ENCODE peak calls at places on chromosomes 13 and 19, in seven cellular contexts. I is neural progenitor cell, Q is heart right ventricle, Z is mammary epithelial cell, H is cardiac muscle cell, F is thoracic aorta, Y is right lobe of liver. U is an unnamed sample.

GRCh38 chr13:46126552-46127171 is 21.8 kb upstream of the CPB2 start:
- DNase-seq in I (peak; percentile 84), Q (peak; percentile 45), Z (peak; percentile 74), H (peak; percentile 85), F (no peak), Y (peak; percentile 71), U (peak; percentile 41)

GRCh38 chr13:42930136-42930535 is 61.9 kb downstream of the EPSTI1 start:
- DNase-seq in I (no peak), Q (no peak), Z (no peak), H (no peak), F (no peak), Y (no peak), U (no peak)

GRCh38 chr19:39498262-39499081 is at the start of gene DLL3:
- DNase-seq in I (peak; percentile 34), Q (no peak), Z (peak; percentile 10), H (peak; percentile 22), F (no peak), Y (no peak), U (no peak)

GRCh38 chr13:35179494-35179893 is 237.4 kb downstream of the NBEA start:
- DNase-seq in I (no peak), Q (no peak), Z (peak; percentile 26), H (peak; percentile 2), F (no peak), Y (no peak), U (no peak)

GRCh38 chr13:103805771-103806170 is 739.6 kb upstream of the SLC10A2 start:
- DNase-seq in I (no peak), Q (no peak), Z (no peak), H (peak; percentile 55), F (no peak), Y (no peak), U (no peak)

GRCh38 chr19:17281391-17282304 is at the start of gene ANKLE1:
- DNase-seq in I (peak; percentile 54), Q (no peak), Z (no peak), H (peak; percentile 50), F (no peak), Y (peak; percentile 44), U (no peak)

GRCh38 chr13:93900735-93901134 is 578.7 kb downstream of the DCT start:
- DNase-seq in I (no peak), Q (no peak), Z (no peak), H (no peak), F (no peak), Y (no peak), U (no peak)

GRCh38 chr13:94079876-94080275 is 399.6 kb downstream of the DCT start:
- DNase-seq in I (no peak), Q (no peak), Z (no peak), H (no peak), F (no peak), Y (no peak), U (no peak)

GRCh38 chr19:52248256-52248655 is 21.1 kb upstream of the ZNF766 start:
- DNase-seq in I (peak; percentile 54), Q (peak; percentile 38), Z (peak; percentile 42), H (peak; percentile 68), F (no peak), Y (peak; percentile 43), U (peak; percentile 79)

GRCh38 chr13:83499286-83499685 is 383.0 kb downstream of the SLITRK1 start:
- DNase-seq in I (no peak), Q (no peak), Z (no peak), H (no peak), F (no peak), Y (no peak), U (no peak)

GRCh38 chr19:12952488-12953455 is 4.3 kb downstream of the GADD45GIP1 start:
- DNase-seq in I (no peak), Q (peak; percentile 35), Z (no peak), H (no peak), F (peak; percentile 40), Y (no peak), U (no peak)

GRCh38 chr13:95898256-95898655 is 154.9 kb downstream of the UGGT2 start:
- DNase-seq in I (no peak), Q (no peak), Z (peak; percentile 11), H (no peak), F (no peak), Y (no peak), U (no peak)

GRCh38 chr13:70098669-70099068 is 9.0 kb upstream of the ATXN8OS start:
- DNase-seq in I (no peak), Q (no peak), Z (no peak), H (peak; percentile 14), F (no peak), Y (no peak), U (no peak)

GRCh38 chr19:13102666-13103584 is at the start of gene LYL1:
- DNase-seq in I (peak; percentile 83), Q (peak; percentile 91), Z (no peak), H (peak; percentile 89), F (no peak), Y (peak; percentile 91), U (peak; percentile 76)

GRCh38 chr19:10575011-10575716 is 6.4 kb upstream of the CDKN2D start:
- DNase-seq in I (no peak), Q (no peak), Z (no peak), H (no peak), F (no peak), Y (no peak), U (no peak)

GRCh38 chr19:27974082-27974513 is 1238.9 kb downstream of the UQCRFS1 start:
- DNase-seq in I (peak; percentile 70), Q (no peak), Z (no peak), H (peak; percentile 63), F (no peak), Y (peak; percentile 25), U (no peak)

GRCh38 chr13:42533336-42533591 is 40.7 kb upstream of the TNFSF11 start:
- DNase-seq in I (no peak), Q (no peak), Z (no peak), H (no peak), F (no peak), Y (no peak), U (no peak)

GRCh38 chr13:62327367-62327766 is 911.7 kb upstream of the PCDH20 start:
- DNase-seq in I (no peak), Q (no peak), Z (no peak), H (no peak), F (no peak), Y (no peak), U (no peak)

GRCh38 chr13:65914707-65915106 is 1315.4 kb downstream of the PCDH9 start:
- DNase-seq in I (no peak), Q (no peak), Z (no peak), H (no peak), F (no peak), Y (no peak), U (no peak)

GRCh38 chr13:109787135-109787954 is 962 bp upstream of the IRS2 start:
- DNase-seq in I (peak; percentile 84), Q (peak; percentile 28), Z (peak; percentile 49), H (peak; percentile 77), F (no peak), Y (peak; percentile 52), U (peak; percentile 31)

GRCh38 chr19:22545751-22546150 is 88.4 kb upstream of the ZNF492 start:
- DNase-seq in I (peak; percentile 7), Q (peak; percentile 30), Z (peak; percentile 5), H (no peak), F (no peak), Y (peak; percentile 43), U (no peak)

GRCh38 chr19:6099633-6100032 is 10.7 kb downstream of the RFX2 start:
- DNase-seq in I (no peak), Q (no peak), Z (no peak), H (peak; percentile 55), F (no peak), Y (no peak), U (no peak)

GRCh38 chr19:5075603-5076002 is 106.7 kb downstream of the KDM4B start:
- DNase-seq in I (no peak), Q (no peak), Z (no peak), H (no peak), F (no peak), Y (no peak), U (no peak)

GRCh38 chr19:18437481-18438330 is at the start of gene ISYNA1:
- DNase-seq in I (peak; percentile 85), Q (peak; percentile 69), Z (no peak), H (peak; percentile 75), F (no peak), Y (no peak), U (peak; percentile 76)

GRCh38 chr13:80341098-80341701 is at the start of gene SPRY2:
- DNase-seq in I (peak; percentile 97), Q (peak; percentile 94), Z (peak; percentile 93), H (peak; percentile 97), F (peak; percentile 91), Y (peak; percentile 94), U (peak; percentile 96)

DNA sequence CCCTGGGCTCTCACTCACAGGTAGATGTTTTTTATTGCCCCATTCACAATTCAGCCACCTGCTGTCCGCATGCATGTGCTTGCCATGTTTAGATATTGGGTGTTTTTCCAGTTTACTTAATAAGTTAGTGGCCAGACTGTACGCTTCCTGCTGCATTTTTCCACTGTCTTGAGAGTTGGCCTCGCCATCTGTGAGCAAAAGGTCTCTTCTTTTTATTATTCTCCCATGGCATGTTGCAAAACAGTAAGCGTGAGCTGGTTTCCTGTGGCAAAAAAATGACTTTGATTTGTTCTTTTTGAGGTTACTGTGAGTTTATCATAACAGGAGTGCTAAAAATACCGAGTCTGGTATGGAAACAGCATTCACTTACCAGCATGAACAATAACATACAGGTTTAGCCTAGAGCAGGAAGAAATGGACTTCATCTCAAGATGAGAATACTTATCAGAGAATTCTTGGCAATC is 46.0 kb downstream of the SAE1 start:
- DNase-seq in I (no peak), Q (peak; percentile 16), Z (peak; percentile 74), H (no peak), F (no peak), Y (no peak), U (no peak)
- H3K4me3 ChIP-seq in I (no peak overlapping the region), Q (no peak overlapping the region), Z (no peak overlapping the region), H (no peak overlapping the region), F (peak overlapping the region; percentile 6), Y (no peak overlapping the region), U (no peak overlapping the region)

GRCh38 chr19:47105874-47106273 is 7.7 kb downstream of the ZC3H4 start:
- DNase-seq in I (no peak), Q (no peak), Z (no peak), H (no peak), F (no peak), Y (no peak), U (peak; percentile 0)
- H3K27ac ChIP-seq in I (no peak overlapping the region), Q (no peak overlapping the region), Z (no peak overlapping the region), H (peak overlapping the region; percentile 64), F (peak overlapping the region; percentile 100), Y (no peak overlapping the region), U (peak overlapping the region; percentile 100)

DNA sequence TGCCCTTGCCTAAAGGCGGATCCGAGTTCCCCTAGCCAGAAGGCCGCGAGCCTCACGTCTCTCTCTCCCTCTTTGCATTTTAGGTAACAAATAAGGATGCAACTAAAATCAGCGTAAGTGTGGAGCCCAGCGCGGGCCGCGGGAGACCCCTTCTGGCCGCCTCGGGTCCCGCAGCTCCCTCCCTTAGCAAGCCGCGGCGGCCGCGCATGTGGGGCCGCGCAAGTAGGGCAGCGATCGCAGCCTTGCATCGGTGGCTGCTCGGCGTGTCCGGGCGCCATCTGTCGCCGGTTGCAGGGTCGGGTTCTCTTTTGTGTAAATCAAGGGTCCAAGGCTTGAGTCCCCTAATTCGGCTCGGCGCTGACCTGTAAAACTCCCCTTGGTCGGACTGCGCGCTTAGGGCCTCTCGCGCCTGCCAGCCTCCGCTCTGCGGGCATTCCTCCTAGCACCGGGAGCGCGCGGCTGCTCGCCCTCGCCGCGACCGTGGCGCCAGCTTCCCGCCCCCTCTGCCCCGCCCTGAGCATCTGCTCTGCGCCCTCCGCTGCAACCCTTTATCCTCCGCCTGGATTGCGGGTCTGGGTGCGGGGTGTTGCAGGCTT is 2.7 kb downstream of the VSTM2B start:
- DNase-seq in I (peak; percentile 95), Q (peak; percentile 25), Z (peak; percentile 55), H (peak; percentile 87), F (no peak), Y (peak; percentile 58), U (peak; percentile 44)
- H3K27me3 ChIP-seq in I (peaks cover 87% of the 10 kb centered on the region), Q (peaks cover 99% of the 10 kb centered on the region), Z (peaks cover 58% of the 10 kb centered on the region), H (peaks cover 100% of the 10 kb centered on the region), F (no peaks in the 10 kb centered on the region), Y (no peaks in the 10 kb centered on the region), U (no peaks in the 10 kb centered on the region)

GRCh38 chr19:14494451-14494850 is 1.5 kb downstream of the GIPC1 start:
- DNase-seq in I (no peak), Q (no peak), Z (no peak), H (no peak), F (no peak), Y (no peak), U (no peak)
- H3K4me3 ChIP-seq in I (peak overlapping the region; percentile 91), Q (no peak overlapping the region), Z (peak overlapping the region; percentile 96), H (no peak overlapping the region), F (peak overlapping the region; percentile 94), Y (no peak overlapping the region), U (no peak overlapping the region)